ENCODE peak calls at places on chromosomes 2 and 18, in eight cellular contexts. Z is GM23338, R is HCT116, T is PC-3, U is fibroblast of lung, W is neural progenitor cell, G is OCI-LY7, H is endothelial cell of umbilical vein. F is an unnamed sample.

GRCh38 chr2:75047189-75047812 is 88.9 kb downstream of the POLE4 start:
- DNase-seq in Z (no peak), R (no peak), T (peak), U (no peak), W (no peak), G (no peak), H (no peak), F (no peak)

GRCh38 chr2:148540022-148540421 is 104.5 kb upstream of the EPC2 start:
- DNase-seq in Z (no peak), R (no peak), T (no peak), U (no peak), W (no peak), G (no peak), H (no peak), F (no peak)

GRCh38 chr2:20071397-20072383 is 20.3 kb upstream of the LAPTM4A start:
- DNase-seq in Z (peak), R (no peak), T (peak), U (peak), W (peak), G (no peak), H (peak), F (no peak)

GRCh38 chr2:60880633-60880987 is 764 bp upstream of the REL start:
- DNase-seq in Z (no peak), R (no peak), T (peak), U (peak), W (no peak), G (no peak), H (no peak), F (no peak)

GRCh38 chr2:145136702-145137101 is 616.8 kb upstream of the ZEB2 start:
- DNase-seq in Z (no peak), R (no peak), T (no peak), U (no peak), W (no peak), G (no peak), H (no peak), F (no peak)

GRCh38 chr2:67455219-67456142 is 58.3 kb downstream of the ETAA1 start:
- DNase-seq in Z (peak), R (no peak), T (peak), U (no peak), W (no peak), G (no peak), H (no peak), F (no peak)

GRCh38 chr2:217951091-217951490 is 51.7 kb downstream of the TNS1 start:
- DNase-seq in Z (no peak), R (no peak), T (no peak), U (no peak), W (no peak), G (no peak), H (no peak), F (no peak)

GRCh38 chr18:55272510-55273243 is 313.4 kb upstream of the CCDC68 start:
- DNase-seq in Z (no peak), R (no peak), T (no peak), U (peak), W (no peak), G (no peak), H (no peak), F (no peak)

GRCh38 chr2:73291093-73291460 is 2.3 kb downstream of the EGR4 start:
- DNase-seq in Z (peak), R (no peak), T (peak), U (peak), W (peak), G (no peak), H (peak), F (no peak)

GRCh38 chr2:240405654-240406313 is 29.7 kb upstream of the GPC1 start:
- DNase-seq in Z (no peak), R (no peak), T (no peak), U (no peak), W (no peak), G (no peak), H (no peak), F (no peak)

GRCh38 chr2:85012855-85013254 is 41.9 kb downstream of the KCMF1 start:
- DNase-seq in Z (no peak), R (no peak), T (no peak), U (no peak), W (no peak), G (no peak), H (no peak), F (no peak)

GRCh38 chr18:55588001-55588875 is at the start of gene TCF4:
- DNase-seq in Z (peak), R (no peak), T (peak), U (peak), W (peak), G (peak), H (peak), F (no peak)

GRCh38 chr2:29698216-29698615 is 223.2 kb downstream of the ALK start:
- DNase-seq in Z (no peak), R (no peak), T (peak), U (no peak), W (no peak), G (no peak), H (no peak), F (no peak)

GRCh38 chr2:39568561-39569006 is 97.1 kb upstream of the TMEM178A start:
- DNase-seq in Z (no peak), R (no peak), T (peak), U (peak), W (no peak), G (no peak), H (peak), F (no peak)

GRCh38 chr2:111707700-111708099 is 176.3 kb downstream of the ANAPC1 start:
- DNase-seq in Z (no peak), R (no peak), T (no peak), U (no peak), W (no peak), G (no peak), H (no peak), F (no peak)

GRCh38 chr2:111705711-111706323 is 178.2 kb downstream of the ANAPC1 start:
- DNase-seq in Z (peak), R (peak), T (peak), U (peak), W (peak), G (peak), H (peak), F (no peak)

GRCh38 chr2:111708478-111708877 is 175.5 kb downstream of the ANAPC1 start:
- DNase-seq in Z (no peak), R (no peak), T (no peak), U (no peak), W (no peak), G (no peak), H (no peak), F (no peak)

GRCh38 chr2:111705206-111705605 is 178.8 kb downstream of the ANAPC1 start:
- DNase-seq in Z (no peak), R (no peak), T (no peak), U (no peak), W (peak), G (peak), H (no peak), F (no peak)

GRCh38 chr2:111706481-111707001 is 177.5 kb downstream of the ANAPC1 start:
- DNase-seq in Z (no peak), R (no peak), T (no peak), U (no peak), W (no peak), G (peak), H (no peak), F (no peak)
- TF ChIP-seq CTCF in Z (no peak), R (no peak), T (no peak), U (no peak), W (no peak), G (peak), H (no peak), F (no peak)

DNA sequence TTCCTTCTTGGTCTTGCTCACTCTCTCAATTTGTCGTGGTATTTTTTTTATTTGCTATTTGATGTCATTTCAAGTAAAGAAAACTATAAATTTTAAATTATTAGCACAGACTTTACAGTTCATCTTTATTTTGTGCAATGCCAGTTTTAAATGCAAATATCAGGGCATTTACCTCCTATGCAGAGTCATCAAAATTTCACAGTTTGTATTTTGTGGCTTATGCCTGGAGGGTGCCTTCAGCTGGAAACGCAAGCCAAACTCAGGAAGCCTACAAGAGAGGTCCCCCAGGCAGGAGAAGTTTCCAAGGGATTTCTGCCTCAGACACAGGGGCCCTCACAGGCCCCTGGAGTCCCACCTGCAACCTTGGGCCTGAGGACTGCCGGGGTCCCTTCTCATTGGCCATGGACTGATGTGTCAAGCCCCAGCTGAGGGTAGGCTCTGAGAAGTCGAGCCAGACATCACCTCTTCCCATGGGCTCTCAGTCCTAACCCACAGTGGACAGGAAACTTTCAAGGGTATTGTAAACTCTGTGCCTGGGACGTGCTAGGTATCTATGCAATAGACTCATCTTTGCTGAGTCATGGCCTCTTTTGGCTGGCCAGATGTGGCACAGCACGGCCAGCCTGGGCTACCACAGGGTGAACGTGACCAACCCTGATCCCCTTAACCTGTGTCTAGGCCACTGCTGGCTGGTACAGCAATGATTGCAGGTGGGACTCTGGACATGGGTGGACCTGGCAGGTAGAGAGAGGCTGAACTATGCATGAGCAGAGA is 236.5 kb downstream of the CELF4 start:
- DNase-seq in Z (no peak), R (no peak), T (no peak), U (no peak), W (no peak), G (no peak), H (no peak), F (no peak)
- H2AFZ ChIP-seq in Z (no peak), R (peak), T (no peak), U (no peak), W (no peak), G (no peak), H (no peak), F (no peak)

DNA sequence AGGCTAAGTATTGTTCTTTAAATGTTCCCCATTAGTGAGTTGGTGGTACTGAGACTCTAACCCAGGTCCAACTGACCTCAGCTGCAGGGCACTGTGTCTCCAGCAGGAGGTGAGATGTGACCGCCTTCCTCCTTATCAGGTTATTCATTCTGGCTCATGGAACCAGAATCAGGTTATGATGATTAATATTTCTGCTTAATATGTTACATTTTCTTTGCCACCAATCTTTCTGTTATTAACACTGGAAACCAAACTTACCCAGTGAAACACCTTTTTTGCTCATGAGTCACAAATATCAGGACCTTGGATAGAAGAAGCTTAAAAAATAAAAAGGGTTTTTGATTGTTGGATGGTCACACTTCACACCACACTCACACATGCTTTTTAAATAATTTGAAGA is 85.4 kb downstream of the DPP4 start:
- DNase-seq in Z (peak), R (no peak), T (peak), U (no peak), W (peak), G (no peak), H (no peak), F (no peak)
- TF ChIP-seq CTCF in Z (peak), R (peak), T (peak), U (no peak), W (peak), G (peak), H (no peak), F (no peak)

DNA sequence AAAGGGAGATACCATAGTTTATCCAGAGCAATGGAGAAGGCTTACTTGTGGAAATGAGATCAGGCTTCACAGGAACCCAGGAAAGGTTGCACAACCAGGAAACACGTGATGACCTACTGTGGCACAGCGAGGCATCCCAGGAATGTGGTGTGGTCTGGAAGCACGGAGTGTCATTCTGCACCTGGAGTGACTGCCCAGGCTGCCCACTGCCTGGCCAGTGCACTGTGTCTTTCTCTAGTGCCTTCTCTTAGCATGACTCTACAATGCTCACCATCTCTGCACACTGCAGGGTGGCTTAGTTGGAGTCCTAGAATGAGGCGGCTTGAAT is 48.9 kb downstream of the CHST9 start:
- DNase-seq in Z (peak), R (no peak), T (peak), U (no peak), W (no peak), G (no peak), H (no peak), F (peak)
- H2AFZ ChIP-seq in Z (no peak), R (no peak), T (no peak), U (no peak), W (no peak), G (no peak), H (no peak), F (peak)

F was measured in keratinocyte.